ENCODE peak calls at places on chromosomes 7 and 10, in seven cellular contexts. One of them, this sample, is unnamed. For H3K27me3, the result is how much of the 10 kb centered on the place peaks cover.

GRCh38 chr7:138752568-138753518 is 45.0 kb upstream of the TMEM213 start:
- DNase-seq in HepG2: peak
- DNase-seq in H1: no peak
- DNase-seq in SK-N-SH: peak
- DNase-seq in GM12878: peak
- DNase-seq in K562: no peak
- DNase-seq in HCT116: peak
- DNase-seq in this sample: peak

GRCh38 chr10:51471271-51471670 is 228.1 kb downstream of the CSTF2T start:
- DNase-seq in K562: no peak
- DNase-seq in HCT116: no peak
- DNase-seq in HepG2: no peak
- DNase-seq in GM12878: no peak
- DNase-seq in SK-N-SH: no peak
- DNase-seq in H1: no peak
- DNase-seq in this sample: no peak

GRCh38 chr7:132065193-132065972 is 509.0 kb upstream of the PODXL start:
- DNase-seq in K562: no peak
- DNase-seq in H1: peak
- DNase-seq in HepG2: no peak
- DNase-seq in HCT116: peak
- DNase-seq in GM12878: no peak
- DNase-seq in SK-N-SH: peak
- DNase-seq in this sample: peak

GRCh38 chr10:65565246-65565645 is 1360.6 kb upstream of the LRRTM3 start:
- DNase-seq in GM12878: no peak
- DNase-seq in HepG2: no peak
- DNase-seq in K562: no peak
- DNase-seq in SK-N-SH: no peak
- DNase-seq in HCT116: no peak
- DNase-seq in H1: no peak
- DNase-seq in this sample: no peak

GRCh38 chr7:27168265-27168947 is 3.1 kb upstream of the HOXA9 start:
- DNase-seq in H1: no peak
- DNase-seq in K562: no peak
- DNase-seq in HepG2: no peak
- DNase-seq in SK-N-SH: peak
- DNase-seq in GM12878: no peak
- DNase-seq in HCT116: no peak
- DNase-seq in this sample: no peak

GRCh38 chr7:132276986-132277716 is 299.1 kb downstream of the PLXNA4 start:
- DNase-seq in K562: no peak
- DNase-seq in GM12878: no peak
- DNase-seq in HepG2: no peak
- DNase-seq in HCT116: no peak
- DNase-seq in H1: no peak
- DNase-seq in SK-N-SH: no peak
- DNase-seq in this sample: no peak

GRCh38 chr10:101816375-101816773 is 1.9 kb downstream of the OGA start:
- DNase-seq in HCT116: no peak
- DNase-seq in GM12878: no peak
- DNase-seq in HepG2: no peak
- DNase-seq in H1: no peak
- DNase-seq in K562: no peak
- DNase-seq in SK-N-SH: no peak
- DNase-seq in this sample: no peak

GRCh38 chr7:363626-364025 is 73.7 kb downstream of the FOXL3 start:
- DNase-seq in HepG2: no peak
- DNase-seq in HCT116: no peak
- DNase-seq in GM12878: no peak
- DNase-seq in SK-N-SH: no peak
- DNase-seq in K562: no peak
- DNase-seq in H1: no peak
- DNase-seq in this sample: no peak

GRCh38 chr10:8296742-8297101 is 242.2 kb downstream of the GATA3 start:
- DNase-seq in HepG2: no peak
- DNase-seq in GM12878: no peak
- DNase-seq in K562: no peak
- DNase-seq in H1: no peak
- DNase-seq in HCT116: no peak
- DNase-seq in SK-N-SH: no peak
- DNase-seq in this sample: no peak

GRCh38 chr10:1054684-1055083 is 1.5 kb upstream of the WDR37 start:
- DNase-seq in HepG2: no peak
- DNase-seq in SK-N-SH: no peak
- DNase-seq in GM12878: no peak
- DNase-seq in H1: no peak
- DNase-seq in HCT116: no peak
- DNase-seq in K562: no peak
- DNase-seq in this sample: no peak

GRCh38 chr10:132399117-132400035 is 2.4 kb downstream of the PWWP2B start:
- DNase-seq in K562: no peak
- DNase-seq in H1: no peak
- DNase-seq in SK-N-SH: no peak
- DNase-seq in HCT116: no peak
- DNase-seq in GM12878: no peak
- DNase-seq in HepG2: no peak
- DNase-seq in this sample: no peak

GRCh38 chr10:61400524-61400923 is 52.7 kb downstream of the TMEM26 start:
- DNase-seq in SK-N-SH: no peak
- DNase-seq in GM12878: no peak
- DNase-seq in H1: no peak
- DNase-seq in HCT116: no peak
- DNase-seq in K562: no peak
- DNase-seq in HepG2: no peak
- DNase-seq in this sample: no peak

GRCh38 chr7:153948055-153948454 is 104.1 kb upstream of the DPP6 start:
- DNase-seq in K562: no peak
- DNase-seq in GM12878: no peak
- DNase-seq in H1: no peak
- DNase-seq in HCT116: no peak
- DNase-seq in HepG2: no peak
- DNase-seq in SK-N-SH: no peak
- DNase-seq in this sample: no peak

GRCh38 chr10:33945051-33945450 is 610.6 kb upstream of the NRP1 start:
- DNase-seq in K562: no peak
- DNase-seq in SK-N-SH: no peak
- DNase-seq in H1: no peak
- DNase-seq in GM12878: no peak
- DNase-seq in HCT116: no peak
- DNase-seq in HepG2: no peak
- DNase-seq in this sample: no peak

GRCh38 chr7:101900103-101900502 is 82.7 kb downstream of the CUX1 start:
- DNase-seq in GM12878: no peak
- DNase-seq in HepG2: no peak
- DNase-seq in HCT116: no peak
- DNase-seq in H1: no peak
- DNase-seq in K562: no peak
- DNase-seq in SK-N-SH: peak
- DNase-seq in this sample: no peak

GRCh38 chr7:24702674-24703235 is 54.5 kb downstream of the GSDME start:
- DNase-seq in H1: no peak
- DNase-seq in K562: no peak
- DNase-seq in SK-N-SH: no peak
- DNase-seq in GM12878: no peak
- DNase-seq in HepG2: no peak
- DNase-seq in HCT116: no peak
- DNase-seq in this sample: no peak

GRCh38 chr7:144403102-144403501 is 391 bp downstream of the NOBOX start:
- DNase-seq in GM12878: no peak
- DNase-seq in HepG2: no peak
- DNase-seq in K562: no peak
- DNase-seq in HCT116: no peak
- DNase-seq in H1: no peak
- DNase-seq in SK-N-SH: no peak
- DNase-seq in this sample: no peak

GRCh38 chr7:144403649-144404061 is at the start of gene NOBOX:
- DNase-seq in H1: no peak
- DNase-seq in K562: no peak
- DNase-seq in HepG2: no peak
- DNase-seq in GM12878: no peak
- DNase-seq in HCT116: no peak
- DNase-seq in SK-N-SH: no peak
- DNase-seq in this sample: no peak

GRCh38 chr7:144398911-144399310 is 4.6 kb downstream of the NOBOX start:
- DNase-seq in K562: no peak
- DNase-seq in HepG2: no peak
- DNase-seq in GM12878: no peak
- DNase-seq in H1: no peak
- DNase-seq in HCT116: no peak
- DNase-seq in SK-N-SH: no peak
- DNase-seq in this sample: no peak

GRCh38 chr7:144399946-144400345 is 3.5 kb downstream of the NOBOX start:
- DNase-seq in HepG2: no peak
- DNase-seq in SK-N-SH: no peak
- DNase-seq in H1: no peak
- DNase-seq in HCT116: no peak
- DNase-seq in GM12878: no peak
- DNase-seq in K562: no peak
- DNase-seq in this sample: no peak

GRCh38 chr7:144401490-144401889 is 2.0 kb downstream of the NOBOX start:
- DNase-seq in GM12878: no peak
- DNase-seq in HepG2: no peak
- DNase-seq in K562: no peak
- DNase-seq in H1: no peak
- DNase-seq in HCT116: no peak
- DNase-seq in SK-N-SH: no peak
- DNase-seq in this sample: no peak
- H3K27me3 ChIP-seq in GM12878: under half
- H3K27me3 ChIP-seq in HepG2: under half
- H3K27me3 ChIP-seq in K562: under half
- H3K27me3 ChIP-seq in H1: under half
- H3K27me3 ChIP-seq in HCT116: under half
- H3K27me3 ChIP-seq in SK-N-SH: half or more
- H3K27me3 ChIP-seq in this sample: under half

DNA sequence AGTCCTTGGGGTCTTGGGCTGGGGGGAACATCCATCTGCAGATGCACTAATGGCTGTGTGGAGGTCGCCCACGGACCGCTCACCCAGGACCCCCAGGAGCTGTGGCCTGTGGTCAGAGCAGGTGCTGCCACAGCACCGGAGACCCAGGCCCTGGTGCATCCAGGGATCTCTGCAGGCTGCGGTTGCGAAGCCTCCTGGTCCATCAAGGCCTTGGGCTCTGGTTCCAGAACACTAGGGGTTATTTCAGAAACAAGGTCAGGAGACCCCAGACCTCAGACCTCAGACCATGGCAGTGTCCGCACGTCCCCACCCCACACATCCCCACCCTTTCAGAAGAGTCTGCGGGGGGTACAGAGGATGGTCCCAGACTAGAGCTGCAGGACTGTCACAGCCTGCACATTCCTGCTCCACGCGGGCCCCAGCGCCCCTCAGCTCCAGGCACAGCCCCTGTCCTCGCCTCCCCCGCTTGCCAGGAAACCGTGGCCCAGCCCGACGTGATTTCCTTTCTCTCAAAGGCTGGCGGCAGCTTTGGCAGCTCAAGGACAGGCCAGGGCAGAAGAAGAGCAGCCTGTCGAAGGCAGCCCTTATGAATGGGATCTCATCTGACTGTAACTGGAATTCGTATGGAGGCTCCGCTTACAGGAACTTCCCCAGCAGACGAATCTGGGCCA is 136.2 kb upstream of the RET start:
- DNase-seq in H1: no peak
- DNase-seq in SK-N-SH: peak
- DNase-seq in HepG2: no peak
- DNase-seq in GM12878: no peak
- DNase-seq in K562: no peak
- DNase-seq in HCT116: no peak
- DNase-seq in this sample: no peak
- TF ChIP-seq SIN3A in H1: no peak
- TF ChIP-seq SIN3A in SK-N-SH: no peak
- TF ChIP-seq SIN3A in HepG2: no peak
- TF ChIP-seq SIN3A in GM12878: no peak
- TF ChIP-seq SIN3A in K562: no peak
- TF ChIP-seq SIN3A in HCT116: no peak
- TF ChIP-seq SIN3A in this sample: no peak

GRCh38 chr10:109556399-109556798 is 366.9 kb downstream of the XPNPEP1 start:
- DNase-seq in HepG2: no peak
- DNase-seq in SK-N-SH: no peak
- DNase-seq in H1: no peak
- DNase-seq in K562: no peak
- DNase-seq in GM12878: no peak
- DNase-seq in HCT116: no peak
- DNase-seq in this sample: no peak
- H3K27me3 ChIP-seq in HepG2: under half
- H3K27me3 ChIP-seq in SK-N-SH: under half
- H3K27me3 ChIP-seq in H1: under half
- H3K27me3 ChIP-seq in K562: under half
- H3K27me3 ChIP-seq in GM12878: under half
- H3K27me3 ChIP-seq in HCT116: under half
- H3K27me3 ChIP-seq in this sample: under half

GRCh38 chr10:11593612-11594011 is 17.8 kb downstream of the USP6NL start:
- DNase-seq in K562: no peak
- DNase-seq in H1: no peak
- DNase-seq in HepG2: no peak
- DNase-seq in HCT116: no peak
- DNase-seq in SK-N-SH: no peak
- DNase-seq in GM12878: no peak
- DNase-seq in this sample: no peak
- TF ChIP-seq SIN3A in K562: no peak
- TF ChIP-seq SIN3A in H1: no peak
- TF ChIP-seq SIN3A in HepG2: no peak
- TF ChIP-seq SIN3A in HCT116: no peak
- TF ChIP-seq SIN3A in SK-N-SH: no peak
- TF ChIP-seq SIN3A in GM12878: no peak
- TF ChIP-seq SIN3A in this sample: no peak

DNA sequence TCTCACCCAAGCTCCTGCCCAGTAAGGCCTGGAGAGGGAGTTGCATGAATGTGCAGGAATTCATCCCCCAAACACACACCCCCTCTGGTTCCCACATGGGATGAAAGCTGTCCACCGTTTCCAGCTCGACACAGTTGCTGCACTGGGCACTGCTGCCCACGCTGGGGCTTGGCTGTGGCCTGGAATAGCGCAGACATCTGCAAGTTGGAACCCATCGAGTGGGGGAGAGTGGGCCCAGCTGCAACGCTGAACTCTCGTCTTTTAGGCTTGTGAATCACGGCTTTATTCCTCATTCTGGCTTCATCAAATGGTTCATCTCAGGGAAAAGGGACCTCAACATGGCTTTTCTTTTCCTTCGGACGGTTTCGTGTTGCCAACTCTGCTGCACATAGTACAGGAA is 264.7 kb downstream of the DNAJB6 start:
- DNase-seq in HCT116: no peak
- DNase-seq in HepG2: no peak
- DNase-seq in SK-N-SH: no peak
- DNase-seq in GM12878: no peak
- DNase-seq in H1: no peak
- DNase-seq in K562: no peak
- DNase-seq in this sample: no peak
- H3K27me3 ChIP-seq in HCT116: under half
- H3K27me3 ChIP-seq in HepG2: under half
- H3K27me3 ChIP-seq in SK-N-SH: under half
- H3K27me3 ChIP-seq in GM12878: under half
- H3K27me3 ChIP-seq in H1: half or more
- H3K27me3 ChIP-seq in K562: half or more
- H3K27me3 ChIP-seq in this sample: under half

GRCh38 chr7:151520419-151521229 is 929 bp upstream of the RHEB start:
- DNase-seq in K562: no peak
- DNase-seq in HepG2: no peak
- DNase-seq in HCT116: no peak
- DNase-seq in H1: no peak
- DNase-seq in GM12878: no peak
- DNase-seq in SK-N-SH: peak
- DNase-seq in this sample: no peak
- TF ChIP-seq SIN3A in K562: no peak
- TF ChIP-seq SIN3A in HepG2: no peak
- TF ChIP-seq SIN3A in HCT116: no peak
- TF ChIP-seq SIN3A in H1: no peak
- TF ChIP-seq SIN3A in GM12878: no peak
- TF ChIP-seq SIN3A in SK-N-SH: no peak
- TF ChIP-seq SIN3A in this sample: no peak

This sample was measured in Panc1.